ENCODE peak calls at places on chromosomes 13 and 19, in nine cellular contexts. L is natural killer cell; K is HepG2; R is tibial artery; J is NCI-H2081 treated with DMSO at 0.1 percent for 48 hours; P is stimulated activated naive CD8-positive, alpha-beta T cell treated with anti-CD3 and anti-CD28 coated beads, Interleukin-15, amount 100 ng/mL, for 72 hours; Q is epithelial cell of proximal tubule; E is HEK293T; F is T follicular helper cell. G is an unnamed sample.
A peak's percentile ranks its signal among the peaks of the same experiment; 100 is the strongest.

GRCh38 chr13:30718661-30719520 is 16.5 kb upstream of the ALOX5AP start:
- DNase-seq in E (no peak), P (no peak), L (no peak), J (no peak), K (peak; percentile 24), Q (peak; percentile 71), R (no peak), F (no peak), G (no peak)

GRCh38 chr13:65292488-65292901 is 1937.6 kb downstream of the PCDH9 start:
- DNase-seq in R (no peak), K (no peak), Q (no peak), L (no peak), P (no peak), F (no peak), J (no peak), E (peak; percentile 46), G (peak; percentile 13)

GRCh38 chr13:30865131-30866009 is 40.7 kb upstream of the MEDAG start:
- DNase-seq in P (peak; percentile 46), K (peak; percentile 80), E (peak; percentile 78), J (peak; percentile 6), F (peak; percentile 16), Q (no peak), R (peak; percentile 90), L (peak; percentile 30), G (peak; percentile 53)

GRCh38 chr13:34733720-34734119 is 208.3 kb upstream of the NBEA start:
- DNase-seq in F (no peak), E (no peak), R (no peak), Q (no peak), J (no peak), P (no peak), K (no peak), L (no peak), G (no peak)

GRCh38 chr19:628168-628567 is 5.2 kb downstream of the POLRMT start:
- DNase-seq in L (no peak), F (no peak), Q (no peak), K (no peak), R (no peak), J (no peak), E (no peak), P (no peak), G (no peak)

GRCh38 chr13:30450066-30450465 is 15.7 kb downstream of the HMGB1 start:
- DNase-seq in E (no peak), Q (no peak), K (no peak), F (no peak), P (no peak), J (no peak), R (no peak), L (no peak), G (no peak)

GRCh38 chr13:38103851-38104250 is 234.3 kb upstream of the TRPC4 start:
- DNase-seq in J (no peak), E (no peak), F (no peak), Q (no peak), K (no peak), P (no peak), L (no peak), R (no peak), G (no peak)

GRCh38 chr13:113959198-113959597 is 14.7 kb downstream of the C13orf46 start:
- DNase-seq in Q (no peak), E (no peak), P (no peak), L (no peak), J (no peak), F (no peak), R (no peak), K (no peak), G (no peak)

GRCh38 chr13:98416408-98416807 is 160.5 kb downstream of the STK24 start:
- DNase-seq in Q (no peak), L (no peak), F (no peak), P (no peak), R (no peak), K (no peak), J (peak; percentile 81), E (no peak), G (no peak)

G was measured in OCI-M1.